ENCODE peak calls at places on chromosome 13, in ten cellular contexts. G is NCI-H1930; Q is GOT3; P is transverse colon; E is AG08396; V is GM12892; J is effector memory CD8-positive, alpha-beta T cell; T is coronary artery; A is hepatic stellate cell; I is neural crest cell. D is an unnamed sample.

GRCh38 chr13:43316997-43317396 is 293.6 kb downstream of the DNAJC15 start:
- DNase-seq in G (no peak), Q (no peak), P (no peak), E (peak), V (no peak), J (no peak), T (no peak), A (no peak), I (no peak), D (peak)

GRCh38 chr13:113427562-113428468 is 25.5 kb downstream of the ADPRHL1 start:
- DNase-seq in G (no peak), Q (no peak), P (no peak), E (no peak), V (no peak), J (no peak), T (no peak), A (no peak), I (no peak), D (no peak)

GRCh38 chr13:97879646-97880297 is 73.7 kb upstream of the IPO5 start:
- DNase-seq in G (no peak), Q (no peak), P (no peak), E (peak), V (no peak), J (no peak), T (no peak), A (peak), I (no peak), D (no peak)

GRCh38 chr13:110874508-110874960 is 40.3 kb downstream of the ANKRD10 start:
- DNase-seq in G (peak), Q (peak), P (peak), E (peak), V (peak), J (no peak), T (peak), A (peak), I (peak), D (peak)

GRCh38 chr13:29976535-29976934 is 126.1 kb upstream of the UBL3 start:
- DNase-seq in G (no peak), Q (no peak), P (no peak), E (no peak), V (no peak), J (no peak), T (no peak), A (no peak), I (no peak), D (no peak)

GRCh38 chr13:45162194-45162593 is 38.7 kb downstream of the KCTD4 start:
- DNase-seq in G (no peak), Q (no peak), P (no peak), E (peak), V (no peak), J (no peak), T (no peak), A (no peak), I (no peak), D (no peak)

GRCh38 chr13:21106089-21106488 is 44.7 kb upstream of the LATS2 start:
- DNase-seq in G (no peak), Q (no peak), P (no peak), E (peak), V (no peak), J (no peak), T (no peak), A (peak), I (no peak), D (no peak)

GRCh38 chr13:41533676-41534075 is 76.3 kb downstream of the RGCC start:
- DNase-seq in G (no peak), Q (no peak), P (no peak), E (no peak), V (no peak), J (no peak), T (no peak), A (no peak), I (no peak), D (no peak)

GRCh38 chr13:21979156-21979819 is 308.4 kb downstream of the FGF9 start:
- DNase-seq in G (no peak), Q (no peak), P (no peak), E (peak), V (no peak), J (no peak), T (no peak), A (no peak), I (no peak), D (no peak)

GRCh38 chr13:102097708-102098107 is 304.1 kb downstream of the FGF14 start:
- DNase-seq in G (no peak), Q (no peak), P (no peak), E (no peak), V (no peak), J (no peak), T (no peak), A (no peak), I (no peak), D (no peak)

GRCh38 chr13:60411983-60412382 is 15.0 kb downstream of the TDRD3 start:
- DNase-seq in G (no peak), Q (no peak), P (no peak), E (no peak), V (no peak), J (no peak), T (no peak), A (no peak), I (no peak), D (no peak)

GRCh38 chr13:101925731-101926130 is 473.3 kb downstream of the ITGBL1 start:
- DNase-seq in G (no peak), Q (no peak), P (no peak), E (no peak), V (no peak), J (no peak), T (no peak), A (no peak), I (no peak), D (no peak)

GRCh38 chr13:38697628-38698333 is 10.9 kb downstream of the FREM2 start:
- DNase-seq in G (no peak), Q (no peak), P (no peak), E (no peak), V (no peak), J (no peak), T (no peak), A (no peak), I (no peak), D (no peak)

GRCh38 chr13:75123428-75123827 is 358.5 kb downstream of the TBC1D4 start:
- DNase-seq in G (no peak), Q (no peak), P (no peak), E (no peak), V (no peak), J (no peak), T (no peak), A (no peak), I (no peak), D (peak)

GRCh38 chr13:44174769-44175425 is 198.7 kb upstream of the SERP2 start:
- DNase-seq in G (no peak), Q (no peak), P (no peak), E (no peak), V (no peak), J (no peak), T (no peak), A (no peak), I (no peak), D (no peak)

GRCh38 chr13:90808838-90809237 is 538.6 kb upstream of the MIR17HG start:
- DNase-seq in G (no peak), Q (no peak), P (no peak), E (no peak), V (no peak), J (no peak), T (no peak), A (no peak), I (no peak), D (no peak)

GRCh38 chr13:76519685-76520084 is 366.5 kb downstream of the KCTD12 start:
- DNase-seq in G (no peak), Q (no peak), P (no peak), E (no peak), V (no peak), J (no peak), T (no peak), A (no peak), I (no peak), D (no peak)

GRCh38 chr13:61255035-61255796 is 160.4 kb downstream of the PCDH20 start:
- DNase-seq in G (no peak), Q (no peak), P (no peak), E (no peak), V (no peak), J (no peak), T (no peak), A (no peak), I (no peak), D (peak)

GRCh38 chr13:22126433-22127021 is 455.7 kb downstream of the FGF9 start:
- DNase-seq in G (no peak), Q (no peak), P (no peak), E (no peak), V (no peak), J (no peak), T (no peak), A (no peak), I (no peak), D (no peak)

GRCh38 chr13:30998548-30999140 is 66.2 kb downstream of the TEX26 start:
- DNase-seq in G (no peak), Q (no peak), P (no peak), E (peak), V (no peak), J (no peak), T (no peak), A (peak), I (no peak), D (no peak)

GRCh38 chr13:96984061-96984508 is 10.2 kb downstream of the OXGR1 start:
- DNase-seq in G (peak), Q (no peak), P (peak), E (no peak), V (peak), J (no peak), T (no peak), A (no peak), I (no peak), D (no peak)

GRCh38 chr13:108915095-108915633 is 285.8 kb downstream of the MYO16 start:
- DNase-seq in G (no peak), Q (no peak), P (no peak), E (no peak), V (no peak), J (no peak), T (no peak), A (no peak), I (no peak), D (peak)

GRCh38 chr13:72314210-72314609 is 413.2 kb downstream of the MZT1 start:
- DNase-seq in G (no peak), Q (no peak), P (no peak), E (no peak), V (no peak), J (no peak), T (no peak), A (no peak), I (no peak), D (no peak)

GRCh38 chr13:36339600-36340155 is 6.5 kb downstream of the SPART start:
- DNase-seq in G (no peak), Q (no peak), P (no peak), E (no peak), V (no peak), J (no peak), T (no peak), A (no peak), I (no peak), D (no peak)

GRCh38 chr13:102325321-102325720 is 76.5 kb downstream of the FGF14 start:
- DNase-seq in G (no peak), Q (no peak), P (no peak), E (no peak), V (no peak), J (no peak), T (no peak), A (no peak), I (no peak), D (no peak)

GRCh38 chr13:21137696-21138095 is 38.7 kb downstream of the SKA3 start:
- DNase-seq in G (no peak), Q (no peak), P (no peak), E (no peak), V (no peak), J (no peak), T (no peak), A (no peak), I (no peak), D (no peak)

GRCh38 chr13:111572956-111573355 is 252.5 kb downstream of the TEX29 start:
- DNase-seq in G (peak), Q (no peak), P (peak), E (no peak), V (no peak), J (no peak), T (no peak), A (no peak), I (no peak), D (peak)

GRCh38 chr13:37306778-37307544 is 201.5 kb upstream of the CSNK1A1L start:
- DNase-seq in G (no peak), Q (no peak), P (no peak), E (peak), V (no peak), J (no peak), T (no peak), A (peak), I (no peak), D (no peak)

GRCh38 chr13:37011002-37011401 is 10.4 kb downstream of the EXOSC8 start:
- DNase-seq in G (no peak), Q (no peak), P (no peak), E (no peak), V (no peak), J (no peak), T (no peak), A (no peak), I (no peak), D (no peak)

GRCh38 chr13:112733661-112734379 is 44.0 kb downstream of the ATP11A start:
- DNase-seq in G (peak), Q (no peak), P (no peak), E (no peak), V (no peak), J (no peak), T (no peak), A (no peak), I (no peak), D (peak)

GRCh38 chr13:22040810-22041364 is 370.0 kb downstream of the FGF9 start:
- DNase-seq in G (no peak), Q (no peak), P (no peak), E (no peak), V (no peak), J (no peak), T (no peak), A (no peak), I (no peak), D (no peak)

GRCh38 chr13:81142306-81142999 is 801.5 kb upstream of the SPRY2 start:
- DNase-seq in G (no peak), Q (no peak), P (no peak), E (no peak), V (no peak), J (no peak), T (no peak), A (no peak), I (no peak), D (no peak)

GRCh38 chr13:110405597-110406450 is 98.7 kb downstream of the COL4A2 start:
- DNase-seq in G (no peak), Q (no peak), P (no peak), E (no peak), V (no peak), J (no peak), T (peak), A (peak), I (no peak), D (no peak)

GRCh38 chr13:23087884-23088283 is 92.9 kb upstream of the SGCG start:
- DNase-seq in G (peak), Q (no peak), P (no peak), E (peak), V (no peak), J (no peak), T (no peak), A (peak), I (peak), D (no peak)

GRCh38 chr13:40187324-40187795 is 479.1 kb downstream of the FOXO1 start:
- DNase-seq in G (no peak), Q (no peak), P (no peak), E (no peak), V (no peak), J (peak), T (no peak), A (no peak), I (no peak), D (no peak)

GRCh38 chr13:106145997-106146864 is 389.2 kb downstream of the EFNB2 start:
- DNase-seq in G (no peak), Q (no peak), P (peak), E (no peak), V (no peak), J (no peak), T (no peak), A (no peak), I (no peak), D (no peak)

GRCh38 chr13:69601661-69602060 is 506.0 kb upstream of the ATXN8OS start:
- DNase-seq in G (no peak), Q (no peak), P (no peak), E (no peak), V (no peak), J (no peak), T (no peak), A (no peak), I (no peak), D (no peak)

GRCh38 chr13:112849500-112849899 is 119.5 kb upstream of the MCF2L start:
- DNase-seq in G (peak), Q (no peak), P (no peak), E (no peak), V (no peak), J (no peak), T (no peak), A (no peak), I (no peak), D (peak)